ENCODE peak calls at places on chromosomes 5 and 9, in five cellular contexts. F is hypothalamus, Z is T47D, E is T-cell, Q is EH. W is an unnamed sample.

GRCh38 chr5:1161832-1162229 is 39.6 kb upstream of the SLC6A19 start:
- DNase-seq in F (peak; percentile 78), Z (no peak), E (no peak), Q (no peak), W (peak; percentile 89)

GRCh38 chr9:117073071-117073470 is 341.8 kb downstream of the ASTN2 start:
- DNase-seq in F (no peak), Z (no peak), E (no peak), Q (no peak), W (no peak)

GRCh38 chr9:734831-735511 is 106.5 kb upstream of the DMRT1 start:
- DNase-seq in F (no peak), Z (no peak), E (no peak), Q (peak; percentile 98), W (no peak)

GRCh38 chr9:73157811-73158210 is 6.1 kb downstream of the ANXA1 start:
- DNase-seq in F (no peak), Z (no peak), E (no peak), Q (no peak), W (no peak)

GRCh38 chr9:107190936-107191290 is 92.2 kb upstream of the RAD23B start:
- DNase-seq in F (no peak), Z (no peak), E (no peak), Q (no peak), W (no peak)

GRCh38 chr5:151745071-151745705 is 13.2 kb downstream of the ATOX1 start:
- DNase-seq in F (peak; percentile 72), Z (no peak), E (peak; percentile 16), Q (peak; percentile 85), W (peak; percentile 68)

GRCh38 chr5:72110401-72111013 is 3.2 kb downstream of the MAP1B start:
- DNase-seq in F (peak; percentile 29), Z (no peak), E (no peak), Q (no peak), W (peak; percentile 50)

GRCh38 chr5:112418412-112419049 is 546 bp downstream of the EPB41L4A start:
- DNase-seq in F (peak; percentile 2), Z (no peak), E (no peak), Q (no peak), W (no peak)

GRCh38 chr5:151569132-151570046 is 21.7 kb downstream of the FAT2 start:
- DNase-seq in F (no peak), Z (no peak), E (no peak), Q (no peak), W (no peak)

GRCh38 chr9:3699868-3700267 is 174.1 kb upstream of the RFX3 start:
- DNase-seq in F (no peak), Z (no peak), E (no peak), Q (no peak), W (no peak)

GRCh38 chr9:89422151-89422918 is 75.6 kb downstream of the SEMA4D start:
- DNase-seq in F (no peak), Z (no peak), E (no peak), Q (peak; percentile 76), W (no peak)

GRCh38 chr5:80569961-80570786 is at the start of gene ANKRD34B:
- DNase-seq in F (no peak), Z (peak; percentile 82), E (no peak), Q (peak; percentile 6), W (peak; percentile 45)

GRCh38 chr5:123700624-123701023 is 188.6 kb downstream of the CSNK1G3 start:
- DNase-seq in F (no peak), Z (no peak), E (no peak), Q (peak; percentile 99), W (no peak)

GRCh38 chr5:62395210-62395950 is 8.3 kb downstream of the DIMT1 start:
- DNase-seq in F (no peak), Z (no peak), E (no peak), Q (peak; percentile 17), W (no peak)

GRCh38 chr5:126267435-126267834 is 155.8 kb upstream of the GRAMD2B start:
- DNase-seq in F (no peak), Z (no peak), E (no peak), Q (no peak), W (no peak)

GRCh38 chr9:118578467-118578866 is 790.8 kb downstream of the BRINP1 start:
- DNase-seq in F (no peak), Z (no peak), E (no peak), Q (peak; percentile 75), W (no peak)

GRCh38 chr5:37435261-37435660 is 56.1 kb downstream of the WDR70 start:
- DNase-seq in F (no peak), Z (no peak), E (no peak), Q (peak; percentile 30), W (no peak)

GRCh38 chr9:73200694-73201432 is 49.2 kb downstream of the ANXA1 start:
- DNase-seq in F (no peak), Z (no peak), E (no peak), Q (peak; percentile 33), W (no peak)

GRCh38 chr9:16308645-16309044 is 561.8 kb downstream of the BNC2 start:
- DNase-seq in F (no peak), Z (no peak), E (no peak), Q (no peak), W (no peak)

GRCh38 chr5:53418409-53418808 is 62.0 kb upstream of the FST start:
- DNase-seq in F (no peak), Z (no peak), E (no peak), Q (peak; percentile 22), W (no peak)

GRCh38 chr5:149799119-149799623 is 69.1 kb downstream of the PPARGC1B start:
- DNase-seq in F (no peak), Z (no peak), E (no peak), Q (peak; percentile 96), W (peak; percentile 61)

GRCh38 chr9:15136646-15137045 is 170.4 kb downstream of the TTC39B start:
- DNase-seq in F (no peak), Z (no peak), E (no peak), Q (peak; percentile 13), W (no peak)

GRCh38 chr9:116589392-116590354 is 97.4 kb upstream of the TRIM32 start:
- DNase-seq in F (no peak), Z (no peak), E (no peak), Q (peak; percentile 77), W (no peak)

GRCh38 chr5:107331312-107331711 is 339.4 kb downstream of the EFNA5 start:
- DNase-seq in F (no peak), Z (no peak), E (no peak), Q (no peak), W (no peak)

GRCh38 chr5:125661584-125661983 is 761.6 kb upstream of the GRAMD2B start:
- DNase-seq in F (no peak), Z (no peak), E (no peak), Q (no peak), W (no peak)